ENCODE peak calls at places on chromosomes 6 and 20, in six cellular contexts. V is fibroblast of the aortic adventitia, G is AG09309, X is cardiac fibroblast, S is psoas muscle, Q is colonic mucosa. L is an unnamed sample.

GRCh38 chr6:14384175-14384949 is 266.8 kb downstream of the CD83 start:
- DNase-seq in V (no peak), Q (no peak), X (no peak), S (no peak), G (no peak), L (no peak)

GRCh38 chr20:20593447-20594170 is 118.8 kb downstream of the RALGAPA2 start:
- DNase-seq in Q (no peak), S (no peak), X (peak), G (no peak), V (peak), L (no peak)

GRCh38 chr6:10733863-10734262 is 11.0 kb downstream of the TMEM14C start:
- DNase-seq in S (no peak), Q (no peak), V (no peak), X (no peak), G (no peak), L (no peak)

GRCh38 chr6:30814137-30815084 is 69.9 kb upstream of the DDR1 start:
- DNase-seq in X (peak), Q (no peak), G (no peak), S (no peak), V (peak), L (no peak)

GRCh38 chr6:40922281-40922680 is 116.7 kb downstream of the UNC5CL start:
- DNase-seq in X (peak), Q (no peak), V (no peak), G (peak), S (no peak), L (no peak)

GRCh38 chr6:45841062-45841461 is 174.6 kb downstream of the CLIC5 start:
- DNase-seq in Q (no peak), X (no peak), G (no peak), S (no peak), V (no peak), L (no peak)

GRCh38 chr20:36066777-36067176 is 87.8 kb upstream of the EPB41L1 start:
- DNase-seq in S (no peak), G (no peak), V (no peak), Q (no peak), X (no peak), L (no peak)

GRCh38 chr6:10558575-10558974 is 37.4 kb downstream of the GCNT2 start:
- DNase-seq in G (no peak), S (no peak), V (no peak), Q (peak), X (no peak), L (no peak)

GRCh38 chr6:40376113-40376650 is 211.0 kb downstream of the LRFN2 start:
- DNase-seq in S (no peak), X (no peak), V (no peak), Q (no peak), G (no peak), L (no peak)

GRCh38 chr6:22020299-22020998 is 276.4 kb downstream of the PRL start:
- DNase-seq in Q (no peak), S (no peak), V (no peak), G (no peak), X (no peak), L (no peak)

GRCh38 chr6:42028234-42029061 is 21.9 kb upstream of the TAF8 start:
- DNase-seq in X (peak), V (peak), S (no peak), Q (no peak), G (no peak), L (no peak)

GRCh38 chr6:124551711-124552233 is 410.5 kb upstream of the RNF217 start:
- DNase-seq in Q (no peak), G (no peak), S (no peak), V (no peak), X (no peak), L (no peak)

GRCh38 chr6:166707045-166707444 is 80.0 kb upstream of the RPS6KA2 start:
- DNase-seq in V (peak), G (no peak), Q (peak), S (peak), X (peak), L (no peak)

GRCh38 chr6:100202417-100203194 is 208.6 kb upstream of the MCHR2 start:
- DNase-seq in G (peak), V (peak), S (peak), Q (no peak), X (peak), L (no peak)
- TF ChIP-seq CTCF in G (no peak), V (no peak), S (no peak), Q (no peak), X (no peak), L (no peak)

GRCh38 chr20:46057856-46058655 is 29.0 kb downstream of the SLC12A5 start:
- DNase-seq in G (no peak), V (peak), S (peak), X (peak), Q (peak), L (no peak)

GRCh38 chr20:46060975-46061374 is 28.8 kb downstream of the NCOA5 start:
- DNase-seq in V (no peak), X (no peak), G (no peak), Q (no peak), S (no peak), L (no peak)

GRCh38 chr20:46060301-46060881 is 29.4 kb downstream of the NCOA5 start:
- DNase-seq in V (no peak), Q (no peak), G (no peak), S (no peak), X (peak), L (no peak)

GRCh38 chr20:46056970-46057855 is 28.2 kb downstream of the SLC12A5 start:
- DNase-seq in V (peak), Q (peak), S (peak), G (no peak), X (peak), L (no peak)

DNA sequence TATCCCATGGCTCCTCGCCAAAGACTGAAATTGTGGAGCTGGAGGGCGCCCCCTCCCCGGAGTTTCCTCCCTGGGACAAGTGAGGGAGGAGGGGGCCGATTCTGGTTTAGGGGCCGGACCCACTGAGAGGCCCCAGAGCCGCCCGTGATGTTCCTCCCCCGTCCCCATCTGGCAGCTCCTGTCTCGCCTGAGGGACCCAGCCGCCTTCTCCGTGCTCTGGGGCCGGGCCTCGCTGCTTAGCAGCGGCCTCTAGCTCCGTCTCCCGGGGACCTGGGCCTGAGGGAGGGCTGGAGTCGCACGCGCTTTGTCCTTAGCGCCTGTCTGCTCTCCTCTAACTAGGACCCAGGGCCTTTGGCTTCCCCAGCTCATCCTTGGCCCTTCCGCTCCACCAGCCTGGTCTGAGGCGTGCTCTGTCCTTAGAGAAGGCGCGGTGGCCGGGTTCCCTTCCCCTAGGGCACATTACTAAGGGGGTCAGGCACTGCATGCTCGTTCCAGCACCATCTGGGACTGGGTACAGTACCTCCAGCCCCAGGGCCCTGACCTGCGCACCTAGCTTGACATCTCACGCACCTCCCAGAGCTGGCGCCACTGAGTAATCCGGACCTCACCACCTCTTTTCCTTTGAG is 29.8 kb downstream of the SLC12A5 start:
- DNase-seq in S (no peak), V (no peak), G (no peak), X (no peak), Q (no peak), L (no peak)
- TF ChIP-seq CTCF in S (no peak), V (no peak), G (no peak), X (no peak), Q (no peak), L (no peak)

GRCh38 chr6:90691823-90692222 is 105.0 kb upstream of the MAP3K7 start:
- DNase-seq in V (no peak), S (no peak), X (no peak), Q (no peak), G (no peak), L (no peak)
- TF ChIP-seq CTCF in V (no peak), S (no peak), X (no peak), Q (no peak), G (peak), L (no peak)

DNA sequence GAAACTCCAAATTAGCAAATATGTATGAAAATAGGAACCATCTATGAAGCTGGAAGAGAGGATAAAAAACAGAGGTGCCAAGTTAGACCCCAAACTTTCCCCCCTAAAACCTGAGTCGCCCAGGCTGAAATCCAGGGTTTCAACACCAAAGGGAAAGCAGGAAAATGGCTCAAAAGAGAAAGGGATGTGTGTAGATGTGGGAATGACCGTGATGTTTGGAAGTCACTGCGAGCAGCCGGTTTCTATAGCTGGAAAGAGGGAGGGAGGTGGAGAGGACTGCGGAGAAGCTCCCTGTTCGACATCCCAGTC is 4.5 kb downstream of the RING1 start:
- DNase-seq in S (no peak), Q (no peak), V (no peak), G (no peak), X (peak), L (no peak)
- TF ChIP-seq CTCF in S (no peak), Q (no peak), V (no peak), G (no peak), X (no peak), L (no peak)

DNA sequence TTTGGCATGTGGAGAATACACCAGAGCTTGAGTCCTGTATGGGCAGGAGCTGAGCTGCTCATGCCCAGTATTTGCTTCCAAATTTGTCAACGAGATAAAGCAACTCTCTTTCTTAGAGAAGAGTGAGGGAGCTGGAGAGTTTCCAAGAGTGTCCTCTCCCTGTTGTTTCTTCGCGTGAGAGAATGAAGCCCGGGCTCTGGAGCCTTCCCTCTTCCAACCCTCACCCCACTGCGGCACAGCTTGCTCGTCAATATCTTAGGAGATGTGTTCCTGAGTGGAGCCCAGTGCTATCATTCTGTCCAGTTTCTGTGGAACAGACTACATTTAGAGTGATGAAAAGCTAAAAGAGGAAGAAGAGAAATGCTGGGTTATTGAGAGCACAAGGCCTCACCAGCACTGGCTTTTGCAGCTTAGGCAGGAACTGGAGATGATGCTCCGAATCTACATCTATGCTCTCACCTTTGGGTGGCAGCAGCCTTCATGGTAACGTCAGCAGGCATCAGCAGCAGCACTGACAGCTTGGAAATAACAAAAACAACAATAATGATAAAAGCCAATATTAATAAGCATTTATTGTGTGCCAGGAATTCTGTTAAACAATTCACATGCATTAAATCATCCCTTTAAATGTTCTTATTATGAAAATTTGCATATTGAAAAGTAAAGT is 66.5 kb upstream of the TFB1M start:
- DNase-seq in G (no peak), Q (no peak), V (no peak), X (no peak), S (no peak), L (no peak)
- TF ChIP-seq CTCF in G (no peak), Q (no peak), V (no peak), X (no peak), S (no peak), L (no peak)

GRCh38 chr6:20182926-20183521 is 29.2 kb downstream of the MBOAT1 start:
- DNase-seq in S (no peak), X (no peak), Q (peak), G (no peak), V (no peak), L (no peak)
- TF ChIP-seq CTCF in S (no peak), X (no peak), Q (no peak), G (no peak), V (no peak), L (no peak)

DNA sequence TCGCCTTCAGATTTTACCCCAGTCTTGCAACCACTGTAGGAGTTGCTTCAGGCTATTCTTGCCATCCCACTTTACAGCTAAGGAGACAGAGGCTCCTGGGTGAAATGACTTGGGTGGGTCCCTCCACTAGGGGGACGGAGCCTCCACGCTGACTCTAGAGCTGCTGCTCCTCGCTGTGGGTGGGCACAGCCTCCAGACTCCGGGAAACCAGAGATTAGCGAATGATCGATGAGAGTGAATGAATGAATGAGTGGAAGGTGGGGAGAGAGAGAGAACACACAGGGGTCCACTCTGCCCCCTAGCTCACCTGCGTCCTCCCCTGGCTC is 10.4 kb downstream of the ZBP1 start:
- DNase-seq in V (no peak), G (no peak), Q (no peak), S (peak), X (no peak), L (no peak)
- TF ChIP-seq CTCF in V (no peak), G (no peak), Q (no peak), S (no peak), X (no peak), L (no peak)

DNA sequence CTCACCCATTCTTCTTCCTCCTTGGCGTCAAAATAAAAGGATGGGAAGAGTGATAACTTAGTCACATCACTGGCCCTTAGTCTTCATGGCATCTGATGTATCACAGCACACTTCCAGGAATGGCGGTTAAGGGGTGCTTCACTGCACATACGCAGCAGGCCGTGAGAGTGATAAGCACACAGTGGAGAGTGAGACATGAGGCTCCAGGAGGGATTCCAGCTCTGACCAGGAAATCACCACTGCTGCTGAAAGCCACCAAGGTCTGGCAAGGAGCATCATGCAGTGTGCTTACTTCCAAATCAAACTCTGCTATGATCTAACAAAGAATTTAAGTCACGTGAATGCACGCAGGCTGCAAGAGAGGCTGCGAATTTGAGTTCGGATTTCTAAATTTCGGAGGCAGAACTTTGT is 62.4 kb downstream of the ARID1B start:
- DNase-seq in S (no peak), X (peak), Q (no peak), V (peak), G (no peak), L (no peak)
- TF ChIP-seq CTCF in S (no peak), X (no peak), Q (no peak), V (no peak), G (no peak), L (no peak)